ENCODE peak calls at places on chromosomes 12 and 14, in five cellular contexts. One of them, this sample, is unnamed.
A peak's percentile ranks its signal among the peaks of the same experiment; 100 is the strongest.

GRCh38 chr14:55914771-55915170 is 203.4 kb upstream of the PELI2 start:
- DNase-seq in H1: no peak
- DNase-seq in DND-41: no peak
- DNase-seq in GM12878: no peak
- DNase-seq in PC-3: no peak
- DNase-seq in this sample: peak; percentile 15

GRCh38 chr14:51643137-51643536 is 8.6 kb upstream of the FRMD6 start:
- DNase-seq in PC-3: peak; percentile 71
- DNase-seq in H1: no peak
- DNase-seq in DND-41: no peak
- DNase-seq in GM12878: no peak
- DNase-seq in this sample: peak; percentile 70

GRCh38 chr14:37625597-37626595 is 30.5 kb downstream of the TTC6 start:
- DNase-seq in GM12878: no peak
- DNase-seq in PC-3: no peak
- DNase-seq in H1: no peak
- DNase-seq in DND-41: no peak
- DNase-seq in this sample: peak; percentile 8

GRCh38 chr14:103719766-103720165 is 4.2 kb downstream of the ZFYVE21 start:
- DNase-seq in GM12878: no peak
- DNase-seq in DND-41: no peak
- DNase-seq in H1: no peak
- DNase-seq in PC-3: no peak
- DNase-seq in this sample: no peak

GRCh38 chr12:6161124-6161882 is 36.8 kb upstream of the VWF start:
- DNase-seq in H1: no peak
- DNase-seq in PC-3: no peak
- DNase-seq in GM12878: no peak
- DNase-seq in DND-41: no peak
- DNase-seq in this sample: peak; percentile 72

GRCh38 chr14:50039734-50040400 is 76.5 kb downstream of the VCPKMT start:
- DNase-seq in GM12878: no peak
- DNase-seq in DND-41: peak; percentile 19
- DNase-seq in PC-3: peak; percentile 44
- DNase-seq in H1: no peak
- DNase-seq in this sample: no peak

GRCh38 chr12:52171950-52172512 is 19.8 kb downstream of the KRT80 start:
- DNase-seq in H1: peak; percentile 80
- DNase-seq in PC-3: peak; percentile 67
- DNase-seq in GM12878: no peak
- DNase-seq in DND-41: peak; percentile 20
- DNase-seq in this sample: peak; percentile 61

GRCh38 chr12:52215587-52216031 is 17.4 kb upstream of the KRT7 start:
- DNase-seq in GM12878: no peak
- DNase-seq in DND-41: no peak
- DNase-seq in PC-3: peak; percentile 95
- DNase-seq in H1: no peak
- DNase-seq in this sample: peak; percentile 84

GRCh38 chr14:21525571-21525970 is 575 bp downstream of the SALL2 start:
- DNase-seq in GM12878: no peak
- DNase-seq in H1: no peak
- DNase-seq in DND-41: peak; percentile 16
- DNase-seq in PC-3: no peak
- DNase-seq in this sample: peak; percentile 42

GRCh38 chr12:122423258-122424165 is 1.0 kb upstream of the CLIP1 start:
- DNase-seq in GM12878: no peak
- DNase-seq in DND-41: no peak
- DNase-seq in H1: peak; percentile 61
- DNase-seq in PC-3: no peak
- DNase-seq in this sample: peak; percentile 67

GRCh38 chr14:101217972-101218371 is 314.4 kb upstream of the RTL1 start:
- DNase-seq in GM12878: no peak
- DNase-seq in H1: peak; percentile 11
- DNase-seq in DND-41: peak; percentile 1
- DNase-seq in PC-3: no peak
- DNase-seq in this sample: no peak

GRCh38 chr12:7645395-7646177 is 20.1 kb downstream of the APOBEC1 start:
- DNase-seq in PC-3: peak; percentile 58
- DNase-seq in H1: no peak
- DNase-seq in DND-41: peak; percentile 45
- DNase-seq in GM12878: no peak
- DNase-seq in this sample: peak; percentile 46

GRCh38 chr14:61089126-61089750 is 108.2 kb downstream of the SLC38A6 start:
- DNase-seq in DND-41: no peak
- DNase-seq in GM12878: no peak
- DNase-seq in H1: no peak
- DNase-seq in PC-3: no peak
- DNase-seq in this sample: no peak

GRCh38 chr12:52975820-52976573 is 27.1 kb downstream of the KRT18 start:
- DNase-seq in PC-3: peak; percentile 67
- DNase-seq in GM12878: no peak
- DNase-seq in H1: no peak
- DNase-seq in DND-41: no peak
- DNase-seq in this sample: peak; percentile 22

GRCh38 chr14:68941820-68942219 is 37.3 kb downstream of the ACTN1 start:
- DNase-seq in DND-41: no peak
- DNase-seq in H1: peak; percentile 74
- DNase-seq in PC-3: peak; percentile 27
- DNase-seq in GM12878: no peak
- DNase-seq in this sample: peak; percentile 87

GRCh38 chr14:88791629-88792571 is 853 bp downstream of the EML5 start:
- DNase-seq in H1: peak; percentile 54
- DNase-seq in GM12878: no peak
- DNase-seq in PC-3: no peak
- DNase-seq in DND-41: no peak
- DNase-seq in this sample: no peak

DNA sequence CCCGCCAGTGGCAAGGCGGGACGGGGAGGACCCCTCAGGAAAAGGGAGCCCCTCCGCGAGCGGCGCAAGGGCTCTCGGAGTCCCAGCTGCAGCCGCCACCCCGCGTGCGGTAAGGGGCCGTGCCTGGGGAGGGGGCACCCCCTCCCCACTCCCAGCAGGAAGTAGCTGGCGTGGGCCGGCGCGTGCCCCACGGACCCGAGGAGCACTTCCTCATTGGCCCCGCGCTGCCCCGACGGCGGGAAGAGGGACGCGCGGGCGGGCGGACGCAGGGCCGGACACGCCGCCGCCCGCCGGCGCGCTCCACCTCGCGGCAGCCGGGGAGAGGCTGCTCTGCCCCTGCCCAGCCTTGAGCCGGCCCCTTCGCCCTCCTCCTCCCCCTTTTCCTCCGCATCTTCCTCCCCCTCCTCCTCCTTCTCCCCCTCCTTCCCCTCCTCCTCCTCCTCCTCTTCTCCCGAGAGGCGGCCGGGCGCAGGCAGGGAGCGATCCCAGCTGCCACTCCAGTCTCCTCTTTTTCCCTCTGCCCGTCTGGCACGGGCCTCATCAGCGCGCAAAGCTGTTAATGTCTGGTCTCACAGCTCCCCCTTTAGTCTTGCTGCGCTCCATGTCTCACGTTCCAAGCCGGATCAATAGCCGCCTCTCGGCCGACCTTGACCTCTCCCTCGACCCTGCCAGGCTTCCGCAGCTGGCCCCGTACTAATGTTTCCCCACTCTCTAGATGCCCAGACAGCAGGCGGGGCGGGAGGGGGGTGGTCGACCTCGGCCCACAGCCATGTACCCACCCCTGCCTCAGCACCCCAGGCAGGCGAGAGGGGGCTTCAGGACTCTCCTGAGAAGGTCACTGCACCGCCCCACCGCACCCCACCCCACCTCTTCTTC is 2.6 kb upstream of the BCL11B start:
- DNase-seq in PC-3: peak; percentile 55
- DNase-seq in GM12878: no peak
- DNase-seq in DND-41: peak; percentile 60
- DNase-seq in H1: peak; percentile 88
- DNase-seq in this sample: peak; percentile 85
- TF ChIP-seq EZH2 in PC-3: no peak
- TF ChIP-seq EZH2 in GM12878: no peak
- TF ChIP-seq EZH2 in DND-41: peak; percentile 56
- TF ChIP-seq EZH2 in H1: no peak
- TF ChIP-seq EZH2 in this sample: peak; percentile 64

GRCh38 chr12:78403681-78404080 is 460.9 kb upstream of the SYT1 start:
- DNase-seq in PC-3: peak; percentile 45
- DNase-seq in DND-41: no peak
- DNase-seq in H1: no peak
- DNase-seq in GM12878: no peak
- DNase-seq in this sample: peak; percentile 89

GRCh38 chr12:78406213-78406612 is 458.4 kb upstream of the SYT1 start:
- DNase-seq in H1: no peak
- DNase-seq in DND-41: no peak
- DNase-seq in PC-3: no peak
- DNase-seq in GM12878: no peak
- DNase-seq in this sample: no peak

GRCh38 chr12:78407722-78408121 is 456.9 kb upstream of the SYT1 start:
- DNase-seq in H1: no peak
- DNase-seq in PC-3: no peak
- DNase-seq in GM12878: no peak
- DNase-seq in DND-41: no peak
- DNase-seq in this sample: peak; percentile 20

GRCh38 chr12:78403136-78403535 is 461.4 kb upstream of the SYT1 start:
- DNase-seq in GM12878: no peak
- DNase-seq in PC-3: peak; percentile 85
- DNase-seq in DND-41: no peak
- DNase-seq in H1: no peak
- DNase-seq in this sample: peak; percentile 46

DNA sequence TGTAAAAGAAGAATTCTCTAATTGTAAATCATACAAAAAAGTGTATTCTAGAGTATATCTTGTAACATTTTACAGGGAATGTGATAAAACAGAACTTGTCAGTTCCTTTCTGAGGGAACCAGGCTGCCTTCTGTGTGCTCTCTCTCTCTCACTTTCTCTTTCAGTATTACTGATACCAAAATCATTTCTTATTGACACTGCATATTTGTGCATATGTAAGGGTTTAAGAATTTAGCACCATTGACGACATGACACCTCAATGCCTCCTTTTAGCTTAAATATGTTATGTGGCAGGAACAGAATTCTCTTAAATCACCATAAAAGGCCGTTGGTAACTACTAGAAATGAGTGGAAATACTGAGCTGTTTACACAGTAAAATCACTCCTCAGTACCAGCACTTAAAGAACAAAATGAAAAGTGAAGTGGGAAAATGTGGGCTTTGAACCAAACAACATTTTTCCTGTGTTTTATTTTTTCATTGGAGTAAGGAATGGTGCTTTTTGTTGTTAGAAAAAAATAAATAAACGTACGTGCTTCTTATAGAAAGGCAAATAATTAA is 457.7 kb upstream of the SYT1 start:
- DNase-seq in H1: no peak
- DNase-seq in DND-41: no peak
- DNase-seq in PC-3: no peak
- DNase-seq in GM12878: peak; percentile 5
- DNase-seq in this sample: peak; percentile 44
- TF ChIP-seq EZH2 in H1: no peak
- TF ChIP-seq EZH2 in DND-41: no peak
- TF ChIP-seq EZH2 in PC-3: no peak
- TF ChIP-seq EZH2 in GM12878: no peak
- TF ChIP-seq EZH2 in this sample: no peak

DNA sequence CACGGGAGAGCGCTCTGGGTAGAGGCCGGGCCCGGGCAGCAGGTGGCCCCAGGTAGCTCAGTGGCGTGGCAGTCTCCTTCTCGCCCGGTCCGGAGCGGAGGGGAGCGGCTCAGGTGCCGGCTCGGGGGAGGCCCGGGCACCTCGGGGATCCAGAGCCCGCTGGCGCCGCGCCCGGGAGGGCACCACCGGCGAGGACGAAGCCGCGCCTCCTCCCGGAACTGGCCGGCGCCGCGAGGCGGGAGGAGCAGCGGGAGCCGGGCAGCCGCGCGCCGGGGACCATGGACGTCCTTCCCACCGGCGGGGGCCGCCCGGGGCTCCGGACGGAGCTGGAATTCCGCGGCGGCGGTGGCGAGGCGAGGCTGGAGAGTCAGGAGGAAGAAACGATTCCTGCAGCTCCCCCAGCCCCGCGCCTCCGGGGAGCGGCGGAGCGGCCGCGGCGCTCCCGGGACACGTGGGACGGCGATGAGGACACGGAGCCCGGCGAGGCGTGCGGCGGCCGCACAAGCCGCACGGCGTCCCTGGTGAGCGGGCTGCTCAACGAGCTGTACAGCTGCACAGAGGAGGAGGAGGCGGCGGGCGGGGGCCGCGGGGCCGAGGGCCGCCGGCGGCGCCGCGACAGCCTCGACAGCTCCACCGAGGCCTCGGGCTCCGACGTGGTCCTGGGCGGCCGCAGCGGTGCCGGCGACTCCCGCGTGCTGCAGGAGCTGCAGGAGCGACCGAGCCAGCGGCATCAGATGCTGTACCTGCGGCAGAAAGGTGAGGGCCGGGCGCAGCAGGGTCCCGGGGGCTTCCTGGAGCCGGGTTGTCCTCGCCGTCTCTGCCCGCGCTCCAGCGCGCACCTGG is 21.5 kb upstream of the GNS start:
- DNase-seq in H1: peak; percentile 73
- DNase-seq in PC-3: peak; percentile 59
- DNase-seq in GM12878: no peak
- DNase-seq in DND-41: no peak
- DNase-seq in this sample: peak; percentile 4
- TF ChIP-seq EZH2 in H1: peak; percentile 72
- TF ChIP-seq EZH2 in PC-3: no peak
- TF ChIP-seq EZH2 in GM12878: no peak
- TF ChIP-seq EZH2 in DND-41: no peak
- TF ChIP-seq EZH2 in this sample: peak; percentile 99

GRCh38 chr14:59189822-59190368 is 1.4 kb downstream of the DAAM1 start:
- DNase-seq in PC-3: peak; percentile 99
- DNase-seq in GM12878: peak; percentile 69
- DNase-seq in DND-41: peak; percentile 59
- DNase-seq in H1: peak; percentile 86
- DNase-seq in this sample: peak; percentile 92

GRCh38 chr14:59188461-59189280 is at the start of gene DAAM1:
- DNase-seq in PC-3: peak; percentile 100
- DNase-seq in DND-41: peak; percentile 97
- DNase-seq in H1: peak; percentile 85
- DNase-seq in GM12878: peak; percentile 95
- DNase-seq in this sample: peak; percentile 97

GRCh38 chr14:59189281-59189821 is 884 bp downstream of the DAAM1 start:
- DNase-seq in DND-41: peak; percentile 23
- DNase-seq in GM12878: no peak
- DNase-seq in H1: peak; percentile 63
- DNase-seq in PC-3: peak; percentile 52
- DNase-seq in this sample: peak; percentile 27

GRCh38 chr14:59186316-59186715 is 2.2 kb upstream of the DAAM1 start:
- DNase-seq in DND-41: no peak
- DNase-seq in H1: no peak
- DNase-seq in GM12878: no peak
- DNase-seq in PC-3: no peak
- DNase-seq in this sample: no peak

DNA sequence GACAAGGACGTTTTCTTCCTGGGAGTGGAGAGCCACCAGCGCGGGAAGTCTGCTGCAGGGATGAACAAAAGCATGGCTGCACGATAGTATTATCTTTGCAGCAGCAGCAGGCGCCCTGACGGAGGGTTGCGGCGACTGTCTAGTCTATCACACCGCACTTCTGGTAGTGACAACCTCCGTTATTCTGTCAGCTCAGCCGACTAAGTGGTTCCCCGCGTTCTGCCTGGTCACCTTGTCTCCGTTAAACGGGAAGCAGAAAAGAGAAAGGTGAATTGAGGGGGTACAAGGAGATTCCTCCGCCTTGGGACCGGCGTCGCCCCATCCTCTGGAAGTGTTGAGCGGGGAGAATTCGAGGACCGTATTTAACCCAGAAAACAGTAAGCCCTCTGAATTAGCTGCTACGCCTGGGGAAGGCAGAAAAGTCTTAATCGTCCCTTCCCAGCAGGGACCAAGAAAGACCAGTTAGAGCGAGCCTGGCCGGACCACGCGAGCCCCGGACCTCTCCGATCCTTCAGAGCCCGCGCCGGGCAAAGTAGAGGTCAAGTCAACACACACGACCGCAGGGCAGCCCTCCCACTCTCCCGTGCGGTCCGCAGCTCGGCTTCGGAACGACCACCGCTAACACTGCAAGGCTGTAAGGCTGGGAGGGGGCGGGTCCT is 536 bp upstream of the DAAM1 start:
- DNase-seq in PC-3: peak; percentile 48
- DNase-seq in GM12878: no peak
- DNase-seq in H1: no peak
- DNase-seq in DND-41: peak; percentile 40
- DNase-seq in this sample: no peak
- TF ChIP-seq EZH2 in PC-3: no peak
- TF ChIP-seq EZH2 in GM12878: no peak
- TF ChIP-seq EZH2 in H1: no peak
- TF ChIP-seq EZH2 in DND-41: no peak
- TF ChIP-seq EZH2 in this sample: peak; percentile 27

This sample was measured in fibroblast of lung.